ENCODE peak calls at places on chromosomes 3 and 15, in nine cellular contexts. One of them, this sample, is unnamed. For H3K27me3, the result is how much of the 10 kb centered on the place peaks cover.

GRCh38 chr3:71689305-71689704 is 35.9 kb downstream of the EIF4E3 start:
- DNase-seq in left ventricle myocardium inferior: no peak
- DNase-seq in transverse colon: no peak
- DNase-seq in brain microvascular endothelial cell: no peak
- DNase-seq in GM23338: peak
- DNase-seq in thyroid gland: no peak
- DNase-seq in stomach: no peak
- DNase-seq in fibroblast of lung: no peak
- DNase-seq in adrenal gland: no peak
- DNase-seq in this sample: no peak

GRCh38 chr15:38503497-38503896 is 49.6 kb downstream of the FAM98B start:
- DNase-seq in left ventricle myocardium inferior: no peak
- DNase-seq in transverse colon: no peak
- DNase-seq in brain microvascular endothelial cell: no peak
- DNase-seq in GM23338: no peak
- DNase-seq in thyroid gland: no peak
- DNase-seq in stomach: no peak
- DNase-seq in fibroblast of lung: no peak
- DNase-seq in adrenal gland: no peak
- DNase-seq in this sample: no peak

GRCh38 chr15:93239591-93239990 is 150.6 kb upstream of the RGMA start:
- DNase-seq in left ventricle myocardium inferior: no peak
- DNase-seq in transverse colon: no peak
- DNase-seq in brain microvascular endothelial cell: no peak
- DNase-seq in GM23338: no peak
- DNase-seq in thyroid gland: no peak
- DNase-seq in stomach: no peak
- DNase-seq in fibroblast of lung: no peak
- DNase-seq in adrenal gland: no peak
- DNase-seq in this sample: no peak

GRCh38 chr3:61564405-61565059 is 3.2 kb downstream of the PTPRG start:
- DNase-seq in left ventricle myocardium inferior: peak
- DNase-seq in transverse colon: peak
- DNase-seq in brain microvascular endothelial cell: peak
- DNase-seq in GM23338: peak
- DNase-seq in thyroid gland: peak
- DNase-seq in stomach: peak
- DNase-seq in fibroblast of lung: peak
- DNase-seq in adrenal gland: peak
- DNase-seq in this sample: no peak

GRCh38 chr3:194422188-194422587 is 23.1 kb upstream of the GP5 start:
- DNase-seq in left ventricle myocardium inferior: no peak
- DNase-seq in transverse colon: no peak
- DNase-seq in brain microvascular endothelial cell: no peak
- DNase-seq in GM23338: no peak
- DNase-seq in thyroid gland: no peak
- DNase-seq in stomach: no peak
- DNase-seq in fibroblast of lung: peak
- DNase-seq in adrenal gland: no peak
- DNase-seq in this sample: peak

GRCh38 chr3:120909602-120909878 is 1.5 kb downstream of the STXBP5L start:
- DNase-seq in left ventricle myocardium inferior: no peak
- DNase-seq in transverse colon: no peak
- DNase-seq in brain microvascular endothelial cell: no peak
- DNase-seq in GM23338: peak
- DNase-seq in thyroid gland: peak
- DNase-seq in stomach: no peak
- DNase-seq in fibroblast of lung: no peak
- DNase-seq in adrenal gland: no peak
- DNase-seq in this sample: no peak

GRCh38 chr3:134378818-134379217 is 4.6 kb upstream of the AMOTL2 start:
- DNase-seq in left ventricle myocardium inferior: no peak
- DNase-seq in transverse colon: no peak
- DNase-seq in brain microvascular endothelial cell: no peak
- DNase-seq in GM23338: no peak
- DNase-seq in thyroid gland: no peak
- DNase-seq in stomach: no peak
- DNase-seq in fibroblast of lung: no peak
- DNase-seq in adrenal gland: no peak
- DNase-seq in this sample: no peak

GRCh38 chr3:117553461-117553860 is 843.9 kb downstream of the TUSC7 start:
- DNase-seq in left ventricle myocardium inferior: no peak
- DNase-seq in transverse colon: no peak
- DNase-seq in brain microvascular endothelial cell: peak
- DNase-seq in GM23338: no peak
- DNase-seq in thyroid gland: no peak
- DNase-seq in stomach: no peak
- DNase-seq in fibroblast of lung: peak
- DNase-seq in adrenal gland: no peak
- DNase-seq in this sample: no peak

GRCh38 chr3:143727391-143727790 is 120.9 kb downstream of the SLC9A9 start:
- DNase-seq in left ventricle myocardium inferior: no peak
- DNase-seq in transverse colon: no peak
- DNase-seq in brain microvascular endothelial cell: no peak
- DNase-seq in GM23338: no peak
- DNase-seq in thyroid gland: no peak
- DNase-seq in stomach: no peak
- DNase-seq in fibroblast of lung: peak
- DNase-seq in adrenal gland: no peak
- DNase-seq in this sample: peak

GRCh38 chr3:72465853-72466252 is 382.4 kb downstream of the SHQ1 start:
- DNase-seq in left ventricle myocardium inferior: no peak
- DNase-seq in transverse colon: no peak
- DNase-seq in brain microvascular endothelial cell: no peak
- DNase-seq in GM23338: no peak
- DNase-seq in thyroid gland: no peak
- DNase-seq in stomach: no peak
- DNase-seq in fibroblast of lung: no peak
- DNase-seq in adrenal gland: no peak
- DNase-seq in this sample: no peak

GRCh38 chr15:65254237-65254820 is 32.4 kb downstream of the PARP16 start:
- DNase-seq in left ventricle myocardium inferior: no peak
- DNase-seq in transverse colon: no peak
- DNase-seq in brain microvascular endothelial cell: no peak
- DNase-seq in GM23338: peak
- DNase-seq in thyroid gland: no peak
- DNase-seq in stomach: no peak
- DNase-seq in fibroblast of lung: no peak
- DNase-seq in adrenal gland: no peak
- DNase-seq in this sample: no peak

GRCh38 chr3:98839846-98840245 is 61.6 kb downstream of the DCBLD2 start:
- DNase-seq in left ventricle myocardium inferior: no peak
- DNase-seq in transverse colon: no peak
- DNase-seq in brain microvascular endothelial cell: peak
- DNase-seq in GM23338: no peak
- DNase-seq in thyroid gland: no peak
- DNase-seq in stomach: no peak
- DNase-seq in fibroblast of lung: peak
- DNase-seq in adrenal gland: no peak
- DNase-seq in this sample: no peak

GRCh38 chr3:191922570-191922969 is 461.6 kb downstream of the PYDC2 start:
- DNase-seq in left ventricle myocardium inferior: no peak
- DNase-seq in transverse colon: no peak
- DNase-seq in brain microvascular endothelial cell: no peak
- DNase-seq in GM23338: no peak
- DNase-seq in thyroid gland: no peak
- DNase-seq in stomach: no peak
- DNase-seq in fibroblast of lung: no peak
- DNase-seq in adrenal gland: no peak
- DNase-seq in this sample: no peak

GRCh38 chr3:94972066-94972465 is 909.2 kb downstream of the NSUN3 start:
- DNase-seq in left ventricle myocardium inferior: no peak
- DNase-seq in transverse colon: no peak
- DNase-seq in brain microvascular endothelial cell: no peak
- DNase-seq in GM23338: no peak
- DNase-seq in thyroid gland: no peak
- DNase-seq in stomach: no peak
- DNase-seq in fibroblast of lung: no peak
- DNase-seq in adrenal gland: no peak
- DNase-seq in this sample: no peak

GRCh38 chr3:6861331-6861988 is 545 bp downstream of the GRM7 start:
- DNase-seq in left ventricle myocardium inferior: no peak
- DNase-seq in transverse colon: no peak
- DNase-seq in brain microvascular endothelial cell: no peak
- DNase-seq in GM23338: no peak
- DNase-seq in thyroid gland: no peak
- DNase-seq in stomach: no peak
- DNase-seq in fibroblast of lung: peak
- DNase-seq in adrenal gland: no peak
- DNase-seq in this sample: no peak
- H3K4me3 ChIP-seq in left ventricle myocardium inferior: peak
- H3K4me3 ChIP-seq in transverse colon: peak
- H3K4me3 ChIP-seq in brain microvascular endothelial cell: no peak
- H3K4me3 ChIP-seq in GM23338: no peak
- H3K4me3 ChIP-seq in thyroid gland: peak
- H3K4me3 ChIP-seq in stomach: peak
- H3K4me3 ChIP-seq in fibroblast of lung: no peak
- H3K4me3 ChIP-seq in adrenal gland: no peak
- H3K4me3 ChIP-seq in this sample: no peak

DNA sequence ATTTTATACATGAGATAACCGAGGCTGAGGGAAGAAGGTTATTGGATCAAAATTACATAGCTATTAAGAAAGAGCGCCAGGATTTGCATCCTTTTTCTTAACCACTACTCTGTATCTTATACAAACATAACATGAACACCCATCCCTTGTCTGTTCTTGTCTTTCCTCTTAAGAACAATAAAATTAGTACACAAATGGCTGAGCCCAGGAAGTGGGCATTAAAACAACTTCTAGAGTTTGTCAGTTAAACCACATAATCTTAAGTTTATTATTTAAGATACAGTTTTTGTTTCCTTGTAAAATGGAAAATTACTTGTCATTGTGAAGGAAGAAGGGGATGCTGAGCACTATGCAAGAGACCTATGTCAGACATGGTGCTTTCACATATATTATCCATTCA is 48.9 kb upstream of the PPIB start:
- DNase-seq in left ventricle myocardium inferior: no peak
- DNase-seq in transverse colon: no peak
- DNase-seq in brain microvascular endothelial cell: no peak
- DNase-seq in GM23338: no peak
- DNase-seq in thyroid gland: no peak
- DNase-seq in stomach: no peak
- DNase-seq in fibroblast of lung: no peak
- DNase-seq in adrenal gland: no peak
- DNase-seq in this sample: no peak
- H3K27me3 ChIP-seq in left ventricle myocardium inferior: under half
- H3K27me3 ChIP-seq in transverse colon: under half
- H3K27me3 ChIP-seq in brain microvascular endothelial cell: under half
- H3K27me3 ChIP-seq in GM23338: under half
- H3K27me3 ChIP-seq in thyroid gland: under half
- H3K27me3 ChIP-seq in stomach: under half
- H3K27me3 ChIP-seq in fibroblast of lung: under half
- H3K27me3 ChIP-seq in adrenal gland: under half
- H3K27me3 ChIP-seq in this sample: under half

GRCh38 chr15:51162865-51163762 is 68.4 kb upstream of the TNFAIP8L3 start:
- DNase-seq in left ventricle myocardium inferior: peak
- DNase-seq in transverse colon: peak
- DNase-seq in brain microvascular endothelial cell: peak
- DNase-seq in GM23338: peak
- DNase-seq in thyroid gland: peak
- DNase-seq in stomach: peak
- DNase-seq in fibroblast of lung: peak
- DNase-seq in adrenal gland: peak
- DNase-seq in this sample: no peak

GRCh38 chr15:51161491-51162260 is 67.0 kb upstream of the TNFAIP8L3 start:
- DNase-seq in left ventricle myocardium inferior: no peak
- DNase-seq in transverse colon: no peak
- DNase-seq in brain microvascular endothelial cell: peak
- DNase-seq in GM23338: no peak
- DNase-seq in thyroid gland: no peak
- DNase-seq in stomach: no peak
- DNase-seq in fibroblast of lung: peak
- DNase-seq in adrenal gland: no peak
- DNase-seq in this sample: no peak

GRCh38 chr15:51160484-51160883 is 65.8 kb upstream of the TNFAIP8L3 start:
- DNase-seq in left ventricle myocardium inferior: no peak
- DNase-seq in transverse colon: no peak
- DNase-seq in brain microvascular endothelial cell: no peak
- DNase-seq in GM23338: no peak
- DNase-seq in thyroid gland: no peak
- DNase-seq in stomach: no peak
- DNase-seq in fibroblast of lung: no peak
- DNase-seq in adrenal gland: no peak
- DNase-seq in this sample: no peak

GRCh38 chr15:51168700-51169099 is 74.0 kb upstream of the TNFAIP8L3 start:
- DNase-seq in left ventricle myocardium inferior: no peak
- DNase-seq in transverse colon: no peak
- DNase-seq in brain microvascular endothelial cell: no peak
- DNase-seq in GM23338: no peak
- DNase-seq in thyroid gland: no peak
- DNase-seq in stomach: no peak
- DNase-seq in fibroblast of lung: no peak
- DNase-seq in adrenal gland: no peak
- DNase-seq in this sample: no peak

GRCh38 chr15:51163843-51164242 is 69.1 kb upstream of the TNFAIP8L3 start:
- DNase-seq in left ventricle myocardium inferior: no peak
- DNase-seq in transverse colon: no peak
- DNase-seq in brain microvascular endothelial cell: no peak
- DNase-seq in GM23338: peak
- DNase-seq in thyroid gland: no peak
- DNase-seq in stomach: no peak
- DNase-seq in fibroblast of lung: no peak
- DNase-seq in adrenal gland: no peak
- DNase-seq in this sample: no peak
- TF ChIP-seq CTCF in left ventricle myocardium inferior: no peak
- TF ChIP-seq CTCF in transverse colon: no peak
- TF ChIP-seq CTCF in brain microvascular endothelial cell: peak
- TF ChIP-seq CTCF in GM23338: peak
- TF ChIP-seq CTCF in thyroid gland: no peak
- TF ChIP-seq CTCF in stomach: no peak
- TF ChIP-seq CTCF in fibroblast of lung: no peak
- TF ChIP-seq CTCF in adrenal gland: no peak
- TF ChIP-seq CTCF in this sample: no peak

GRCh38 chr3:152496716-152497115 is 228.0 kb downstream of the MBNL1 start:
- DNase-seq in left ventricle myocardium inferior: no peak
- DNase-seq in transverse colon: no peak
- DNase-seq in brain microvascular endothelial cell: no peak
- DNase-seq in GM23338: peak
- DNase-seq in thyroid gland: no peak
- DNase-seq in stomach: no peak
- DNase-seq in fibroblast of lung: no peak
- DNase-seq in adrenal gland: no peak
- DNase-seq in this sample: no peak
- H3K4me3 ChIP-seq in left ventricle myocardium inferior: no peak
- H3K4me3 ChIP-seq in transverse colon: no peak
- H3K4me3 ChIP-seq in brain microvascular endothelial cell: no peak
- H3K4me3 ChIP-seq in GM23338: no peak
- H3K4me3 ChIP-seq in thyroid gland: no peak
- H3K4me3 ChIP-seq in stomach: no peak
- H3K4me3 ChIP-seq in fibroblast of lung: no peak
- H3K4me3 ChIP-seq in adrenal gland: no peak
- H3K4me3 ChIP-seq in this sample: no peak

GRCh38 chr15:37103475-37104071 is 3.2 kb upstream of the MEIS2 start:
- DNase-seq in left ventricle myocardium inferior: no peak
- DNase-seq in transverse colon: no peak
- DNase-seq in brain microvascular endothelial cell: no peak
- DNase-seq in GM23338: no peak
- DNase-seq in thyroid gland: no peak
- DNase-seq in stomach: no peak
- DNase-seq in fibroblast of lung: no peak
- DNase-seq in adrenal gland: peak
- DNase-seq in this sample: no peak
- H3K27me3 ChIP-seq in left ventricle myocardium inferior: half or more
- H3K27me3 ChIP-seq in transverse colon: half or more
- H3K27me3 ChIP-seq in brain microvascular endothelial cell: half or more
- H3K27me3 ChIP-seq in GM23338: half or more
- H3K27me3 ChIP-seq in thyroid gland: under half
- H3K27me3 ChIP-seq in stomach: under half
- H3K27me3 ChIP-seq in fibroblast of lung: under half
- H3K27me3 ChIP-seq in adrenal gland: under half
- H3K27me3 ChIP-seq in this sample: under half

This sample was measured in BJ.